ENCODE peak calls at places on chromosome 20, in six cellular contexts. P is stimulated activated CD8-positive, alpha-beta memory T cell treated with anti-CD3 and anti-CD28 coated beads, Interleukin-12 subunit alpha, Interleukin-12 subunit beta, amount 100 ng/mL, for 1 hour; I is foreskin fibroblast; W is stimulated activated CD4-positive, alpha-beta T cell treated with anti-CD3 and anti-CD28 coated beads, Interleukin-15, amount 100 ng/mL, for 1 hour; C is progenitor cell of endocrine pancreas; D is OCI-LY7. L is an unnamed sample.
A peak's percentile ranks its signal among the peaks of the same experiment; 100 is the strongest.

GRCh38 chr20:63167026-63167917 is 48.7 kb downstream of the YTHDF1 start:
- DNase-seq in C (no peak), W (no peak), D (no peak), P (no peak), I (no peak), L (no peak)

GRCh38 chr20:1324598-1325172 is 4.3 kb downstream of the SDCBP2 start:
- DNase-seq in W (no peak), D (no peak), P (no peak), I (no peak), C (no peak), L (no peak)

GRCh38 chr20:44576297-44576696 is 6.1 kb upstream of the PKIG start:
- DNase-seq in I (peak; percentile 54), C (no peak), P (no peak), W (no peak), D (peak; percentile 79), L (no peak)

GRCh38 chr20:36932476-36933426 is 18.8 kb downstream of the SAMHD1 start:
- DNase-seq in W (no peak), C (no peak), P (no peak), D (no peak), I (no peak), L (no peak)

GRCh38 chr20:10538768-10539167 is 103.7 kb downstream of the SLX4IP start:
- DNase-seq in P (no peak), D (no peak), W (no peak), C (no peak), I (no peak), L (no peak)

GRCh38 chr20:56710577-56711465 is 81.7 kb downstream of the TFAP2C start:
- DNase-seq in P (no peak), C (no peak), I (peak; percentile 4), D (no peak), W (no peak), L (no peak)

GRCh38 chr20:13788167-13788834 is 3.5 kb downstream of the NDUFAF5 start:
- DNase-seq in D (peak; percentile 67), I (peak; percentile 47), P (no peak), C (no peak), W (no peak), L (no peak)

GRCh38 chr20:57713505-57713903 is 3.7 kb upstream of the PMEPA1 start:
- DNase-seq in P (no peak), D (no peak), C (no peak), W (no peak), I (no peak), L (no peak)

GRCh38 chr20:25276533-25277050 is 28.7 kb downstream of the PYGB start:
- DNase-seq in D (no peak), I (no peak), W (no peak), P (no peak), C (no peak), L (no peak)

GRCh38 chr20:63163596-63164560 is 52.1 kb downstream of the YTHDF1 start:
- DNase-seq in W (no peak), I (no peak), P (no peak), C (no peak), D (no peak), L (no peak)

GRCh38 chr20:1327241-1327653 is 1.7 kb downstream of the SDCBP2 start:
- DNase-seq in C (no peak), I (peak; percentile 85), W (no peak), P (no peak), D (no peak), L (no peak)

GRCh38 chr20:1569417-1569861 is 11.9 kb upstream of the SIRPD start:
- DNase-seq in I (peak; percentile 44), C (no peak), P (no peak), D (no peak), W (no peak), L (no peak)

GRCh38 chr20:57399587-57400261 is 8.5 kb downstream of the RBM38 start:
- DNase-seq in P (no peak), I (no peak), W (no peak), D (peak; percentile 33), C (no peak), L (no peak)

GRCh38 chr20:53371216-53371615 is 222.4 kb downstream of the ZNF217 start:
- DNase-seq in W (no peak), D (no peak), C (no peak), P (no peak), I (no peak), L (no peak)

GRCh38 chr20:46701057-46701456 is 8.4 kb upstream of the SLC2A10 start:
- DNase-seq in W (no peak), I (no peak), C (no peak), P (no peak), D (no peak), L (no peak)